ENCODE peak calls at places on chromosomes 2 and 18, in six cellular contexts. One of them, this sample, is unnamed.

GRCh38 chr2:240411261-240412160 is 24.0 kb upstream of the GPC1 start:
- DNase-seq in kidney epithelial cell: no peak
- DNase-seq in NB4: no peak
- DNase-seq in nephron progenitor cell: peak; percentile 1
- DNase-seq in NCI-H510A treated with DMSO at 0.1 percent for 48 hours: no peak
- DNase-seq in NCI-H2029: no peak
- DNase-seq in this sample: no peak

GRCh38 chr2:20667151-20667530 is 197 bp downstream of the GDF7 start:
- DNase-seq in NB4: no peak
- DNase-seq in NCI-H510A treated with DMSO at 0.1 percent for 48 hours: no peak
- DNase-seq in nephron progenitor cell: peak; percentile 47
- DNase-seq in NCI-H2029: no peak
- DNase-seq in kidney epithelial cell: no peak
- DNase-seq in this sample: no peak

GRCh38 chr2:218311908-218312756 is 19.8 kb upstream of the TMBIM1 start:
- DNase-seq in NB4: no peak
- DNase-seq in kidney epithelial cell: no peak
- DNase-seq in NCI-H510A treated with DMSO at 0.1 percent for 48 hours: no peak
- DNase-seq in NCI-H2029: no peak
- DNase-seq in nephron progenitor cell: no peak
- DNase-seq in this sample: no peak

GRCh38 chr2:215870088-215870490 is 143.3 kb downstream of the MREG start:
- DNase-seq in NB4: no peak
- DNase-seq in kidney epithelial cell: no peak
- DNase-seq in NCI-H2029: no peak
- DNase-seq in nephron progenitor cell: no peak
- DNase-seq in NCI-H510A treated with DMSO at 0.1 percent for 48 hours: peak; percentile 6
- DNase-seq in this sample: no peak

GRCh38 chr2:31202833-31203232 is 14.5 kb downstream of the CAPN14 start:
- DNase-seq in nephron progenitor cell: no peak
- DNase-seq in NCI-H2029: no peak
- DNase-seq in NB4: no peak
- DNase-seq in kidney epithelial cell: no peak
- DNase-seq in NCI-H510A treated with DMSO at 0.1 percent for 48 hours: no peak
- DNase-seq in this sample: no peak

GRCh38 chr2:105537466-105537865 is 138.6 kb upstream of the FHL2 start:
- DNase-seq in NCI-H510A treated with DMSO at 0.1 percent for 48 hours: no peak
- DNase-seq in kidney epithelial cell: no peak
- DNase-seq in nephron progenitor cell: no peak
- DNase-seq in NB4: no peak
- DNase-seq in NCI-H2029: no peak
- DNase-seq in this sample: no peak

GRCh38 chr2:152405206-152406118 is 70.5 kb downstream of the FMNL2 start:
- DNase-seq in NCI-H2029: peak; percentile 60
- DNase-seq in kidney epithelial cell: no peak
- DNase-seq in nephron progenitor cell: no peak
- DNase-seq in NB4: no peak
- DNase-seq in NCI-H510A treated with DMSO at 0.1 percent for 48 hours: no peak
- DNase-seq in this sample: no peak

GRCh38 chr2:129903586-129904425 is 75.7 kb upstream of the RAB6C start:
- DNase-seq in nephron progenitor cell: peak; percentile 53
- DNase-seq in NCI-H2029: no peak
- DNase-seq in NB4: no peak
- DNase-seq in kidney epithelial cell: no peak
- DNase-seq in NCI-H510A treated with DMSO at 0.1 percent for 48 hours: no peak
- DNase-seq in this sample: no peak

GRCh38 chr2:23709311-23709710 is 217.6 kb downstream of the ATAD2B start:
- DNase-seq in kidney epithelial cell: no peak
- DNase-seq in nephron progenitor cell: no peak
- DNase-seq in NCI-H510A treated with DMSO at 0.1 percent for 48 hours: peak; percentile 16
- DNase-seq in NCI-H2029: no peak
- DNase-seq in NB4: no peak
- DNase-seq in this sample: no peak

GRCh38 chr2:69789129-69789528 is 40.3 kb upstream of the GMCL1 start:
- DNase-seq in NCI-H2029: no peak
- DNase-seq in nephron progenitor cell: peak; percentile 32
- DNase-seq in NB4: no peak
- DNase-seq in NCI-H510A treated with DMSO at 0.1 percent for 48 hours: no peak
- DNase-seq in kidney epithelial cell: peak; percentile 93
- DNase-seq in this sample: peak; percentile 93

GRCh38 chr18:63004466-63005089 is 289.2 kb downstream of the PHLPP1 start:
- DNase-seq in NCI-H2029: no peak
- DNase-seq in kidney epithelial cell: no peak
- DNase-seq in nephron progenitor cell: no peak
- DNase-seq in NB4: peak; percentile 43
- DNase-seq in NCI-H510A treated with DMSO at 0.1 percent for 48 hours: no peak
- DNase-seq in this sample: no peak

GRCh38 chr2:161836664-161837063 is 212.4 kb downstream of the SLC4A10 start:
- DNase-seq in NCI-H510A treated with DMSO at 0.1 percent for 48 hours: no peak
- DNase-seq in kidney epithelial cell: no peak
- DNase-seq in NB4: no peak
- DNase-seq in nephron progenitor cell: no peak
- DNase-seq in NCI-H2029: no peak
- DNase-seq in this sample: no peak

GRCh38 chr18:49849331-49850217 is 36.2 kb upstream of the ACAA2 start:
- DNase-seq in NCI-H510A treated with DMSO at 0.1 percent for 48 hours: peak; percentile 69
- DNase-seq in nephron progenitor cell: peak; percentile 26
- DNase-seq in NB4: peak; percentile 25
- DNase-seq in NCI-H2029: peak; percentile 91
- DNase-seq in kidney epithelial cell: peak; percentile 98
- DNase-seq in this sample: peak; percentile 89

GRCh38 chr2:210593166-210593565 is 36.8 kb downstream of the CPS1 start:
- DNase-seq in NB4: no peak
- DNase-seq in NCI-H510A treated with DMSO at 0.1 percent for 48 hours: no peak
- DNase-seq in NCI-H2029: no peak
- DNase-seq in kidney epithelial cell: no peak
- DNase-seq in nephron progenitor cell: no peak
- DNase-seq in this sample: peak; percentile 48